ENCODE peak calls at places on chromosomes 2 and 18, in four cellular contexts. O is Caki2, Y is NCI-H1092, L is Daoy. N is an unnamed sample.

GRCh38 chr2:128663371-128664050 is 344.8 kb upstream of the HS6ST1 start:
- DNase-seq in O (no peak), Y (no peak), L (no peak), N (no peak)

GRCh38 chr2:150465703-150466569 is 21.5 kb downstream of the RND3 start:
- DNase-seq in O (no peak), Y (no peak), L (no peak), N (no peak)

GRCh38 chr2:129909648-129910418 is 69.6 kb upstream of the RAB6C start:
- DNase-seq in O (no peak), Y (no peak), L (no peak), N (no peak)

GRCh38 chr2:234873828-234874173 is 78.0 kb upstream of the SH3BP4 start:
- DNase-seq in O (no peak), Y (no peak), L (peak), N (no peak)

GRCh38 chr2:36965751-36966369 is 476 bp downstream of the STRN start:
- DNase-seq in O (peak), Y (no peak), L (peak), N (peak)

GRCh38 chr2:195322324-195322723 is 334.7 kb upstream of the SLC39A10 start:
- DNase-seq in O (peak), Y (no peak), L (no peak), N (no peak)

GRCh38 chr2:241317391-241317790 is 1.7 kb downstream of the SEPTIN2 start:
- DNase-seq in O (no peak), Y (no peak), L (no peak), N (no peak)

GRCh38 chr2:54704688-54705605 is 18.5 kb upstream of the EML6 start:
- DNase-seq in O (no peak), Y (no peak), L (peak), N (peak)

GRCh38 chr2:134282638-134283400 is 28.9 kb downstream of the MGAT5 start:
- DNase-seq in O (no peak), Y (no peak), L (no peak), N (no peak)

GRCh38 chr2:15956751-15957736 is 16.7 kb downstream of the MYCN start:
- DNase-seq in O (no peak), Y (no peak), L (no peak), N (no peak)

GRCh38 chr2:210188190-210188589 is 17.0 kb upstream of the KANSL1L start:
- DNase-seq in O (no peak), Y (no peak), L (no peak), N (no peak)

GRCh38 chr2:109612991-109613921 is 510 bp downstream of the SEPTIN10 start:
- DNase-seq in O (peak), Y (no peak), L (peak), N (no peak)

GRCh38 chr2:46352621-46353020 is 55.4 kb downstream of the EPAS1 start:
- DNase-seq in O (no peak), Y (no peak), L (no peak), N (no peak)

GRCh38 chr2:241808701-241809382 is at the start of gene NEU4:
- DNase-seq in O (no peak), Y (no peak), L (no peak), N (no peak)

GRCh38 chr18:21242141-21243040 is at the start of gene GREB1L:
- DNase-seq in O (peak), Y (peak), L (peak), N (peak)

GRCh38 chr2:17800219-17800618 is 16.0 kb upstream of the MSGN1 start:
- DNase-seq in O (no peak), Y (no peak), L (no peak), N (no peak)

GRCh38 chr2:27716301-27717069 is 52.8 kb downstream of the SLC4A1AP start:
- DNase-seq in O (no peak), Y (no peak), L (no peak), N (no peak)

GRCh38 chr2:237422309-237422708 is 8.3 kb upstream of the COL6A3 start:
- DNase-seq in O (no peak), Y (no peak), L (no peak), N (no peak)

GRCh38 chr2:6139916-6140315 is 447.7 kb downstream of the SOX11 start:
- DNase-seq in O (no peak), Y (no peak), L (no peak), N (no peak)

GRCh38 chr2:42102606-42103450 is 55.0 kb downstream of the PKDCC start:
- DNase-seq in O (no peak), Y (no peak), L (peak), N (no peak)

GRCh38 chr2:1915196-1915595 is 170.9 kb upstream of the PXDN start:
- DNase-seq in O (no peak), Y (no peak), L (no peak), N (no peak)

GRCh38 chr2:175234153-175234552 is 52.6 kb upstream of the ATP5MC3 start:
- DNase-seq in O (peak), Y (no peak), L (no peak), N (no peak)

GRCh38 chr2:159651884-159652283 is 35.5 kb upstream of the BAZ2B start:
- DNase-seq in O (no peak), Y (no peak), L (no peak), N (no peak)

GRCh38 chr2:199659207-199659606 is 191.8 kb downstream of the FTCDNL1 start:
- DNase-seq in O (peak), Y (no peak), L (peak), N (no peak)

GRCh38 chr2:190181066-190181681 is 118.6 kb upstream of the MSTN start:
- DNase-seq in O (no peak), Y (no peak), L (peak), N (no peak)